ENCODE peak calls at places on chromosomes 11 and 22, in four cellular contexts. N, P, H and A are unnamed samples.

GRCh38 chr11:102546923-102547471 is 16.4 kb upstream of the MMP7 start:
- DNase-seq in P (no peak), N (no peak), H (no peak), A (no peak)

GRCh38 chr11:118956094-118956846 is at the start of gene UPK2:
- DNase-seq in H (peak; percentile 88), P (peak; percentile 93), N (peak; percentile 75), A (peak; percentile 90)

GRCh38 chr11:122172352-122173073 is 56.5 kb upstream of the BLID start:
- DNase-seq in N (peak; percentile 55), H (no peak), P (no peak), A (peak; percentile 19)

GRCh38 chr11:45204761-45205160 is 58.3 kb downstream of the PRDM11 start:
- DNase-seq in P (peak; percentile 55), N (no peak), H (no peak), A (no peak)

GRCh38 chr11:47552086-47552580 is 799 bp downstream of the CELF1 start:
- DNase-seq in P (peak; percentile 48), N (peak; percentile 58), H (peak; percentile 51), A (peak; percentile 72)

GRCh38 chr22:27477171-27477570 is 324.4 kb downstream of the MN1 start:
- DNase-seq in H (no peak), P (no peak), N (no peak), A (no peak)

GRCh38 chr11:89293966-89294679 is 116.4 kb downstream of the TYR start:
- DNase-seq in H (no peak), P (peak; percentile 72), N (peak; percentile 35), A (peak; percentile 29)

GRCh38 chr11:121488641-121489040 is 35.9 kb upstream of the SORL1-AS1 start:
- DNase-seq in N (no peak), H (no peak), P (no peak), A (no peak)

GRCh38 chr22:21571679-21572078 is 4.2 kb downstream of the UBE2L3 start:
- DNase-seq in H (no peak), N (no peak), P (no peak), A (no peak)

GRCh38 chr22:35070451-35071093 is 4.6 kb downstream of the ISX start:
- DNase-seq in P (no peak), N (no peak), H (no peak), A (no peak)

GRCh38 chr11:58926695-58927094 is 12.6 kb upstream of the GLYATL1 start:
- DNase-seq in H (no peak), N (peak; percentile 48), P (no peak), A (peak; percentile 76)

GRCh38 chr11:130234315-130234714 is 74.7 kb downstream of the ST14 start:
- DNase-seq in N (no peak), H (no peak), P (no peak), A (no peak)

GRCh38 chr11:130241697-130242096 is 73.0 kb downstream of the ZBTB44 start:
- DNase-seq in P (no peak), H (no peak), N (no peak), A (no peak)

GRCh38 chr11:130237282-130238006 is 77.3 kb downstream of the ZBTB44 start:
- DNase-seq in H (no peak), P (no peak), N (no peak), A (no peak)
- TF ChIP-seq EZH2 in H (no peak), P (no peak), N (no peak), A (no peak)

DNA sequence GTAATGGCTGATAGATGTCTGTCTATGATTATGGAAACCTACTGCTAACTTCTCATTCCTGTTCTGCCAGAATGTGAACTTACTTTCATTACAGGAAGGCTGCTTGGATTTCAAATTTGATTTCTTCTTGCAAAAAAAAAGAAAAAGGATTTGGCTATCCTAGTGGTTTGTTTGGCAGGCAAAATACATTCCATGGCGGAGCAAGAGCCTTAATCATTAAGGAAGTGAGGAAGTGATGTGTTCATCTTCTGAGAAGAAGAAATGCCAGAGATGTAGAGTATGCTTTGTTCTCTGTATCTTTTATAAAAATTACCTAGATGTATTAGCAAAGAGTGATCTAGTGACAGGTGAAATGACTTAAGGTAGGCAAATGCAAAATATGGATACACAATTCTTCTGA is 356.3 kb downstream of the SOX6 start:
- DNase-seq in H (no peak), P (no peak), N (peak; percentile 76), A (peak; percentile 74)
- H3K4me3 ChIP-seq in H (no peak overlapping the region), P (no peak overlapping the region), N (no peak overlapping the region), A (no peak overlapping the region)

GRCh38 chr22:22906907-22907550 is 19.4 kb downstream of the IGLL5 start:
- DNase-seq in N (no peak), P (no peak), H (no peak), A (no peak)

GRCh38 chr22:22901578-22902218 is 14.1 kb downstream of the IGLL5 start:
- DNase-seq in N (no peak), P (no peak), H (no peak), A (no peak)

GRCh38 chr22:22902247-22902962 is 14.8 kb downstream of the IGLL5 start:
- DNase-seq in H (no peak), P (no peak), N (no peak), A (no peak)

GRCh38 chr22:22907551-22908494 is 20.2 kb downstream of the IGLL5 start:
- DNase-seq in H (no peak), N (no peak), P (no peak), A (no peak)

DNA sequence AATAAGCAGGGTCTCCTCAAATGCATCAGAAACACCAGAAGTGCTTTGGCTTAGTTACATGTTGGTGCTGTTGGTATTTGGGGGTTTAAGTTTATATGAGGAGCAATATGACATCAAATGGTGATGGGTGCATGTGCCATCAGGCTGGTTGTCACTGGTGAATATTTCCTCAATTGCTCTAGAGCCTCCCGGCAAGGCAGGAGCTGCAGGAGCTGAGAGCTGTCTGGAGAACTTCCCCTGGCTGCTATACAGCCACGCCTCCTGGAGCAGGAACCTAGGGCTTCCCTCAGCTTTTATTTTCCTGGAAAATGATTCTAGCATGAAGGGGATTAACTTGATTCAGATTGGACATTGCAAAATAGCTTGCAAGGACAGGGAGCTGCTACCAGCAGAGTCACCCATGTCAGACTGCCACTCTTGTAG is 15.8 kb downstream of the IGLL5 start:
- DNase-seq in H (no peak), N (no peak), P (no peak), A (no peak)
- TF ChIP-seq EZH2 in H (no peak), N (no peak), P (no peak), A (no peak)

DNA sequence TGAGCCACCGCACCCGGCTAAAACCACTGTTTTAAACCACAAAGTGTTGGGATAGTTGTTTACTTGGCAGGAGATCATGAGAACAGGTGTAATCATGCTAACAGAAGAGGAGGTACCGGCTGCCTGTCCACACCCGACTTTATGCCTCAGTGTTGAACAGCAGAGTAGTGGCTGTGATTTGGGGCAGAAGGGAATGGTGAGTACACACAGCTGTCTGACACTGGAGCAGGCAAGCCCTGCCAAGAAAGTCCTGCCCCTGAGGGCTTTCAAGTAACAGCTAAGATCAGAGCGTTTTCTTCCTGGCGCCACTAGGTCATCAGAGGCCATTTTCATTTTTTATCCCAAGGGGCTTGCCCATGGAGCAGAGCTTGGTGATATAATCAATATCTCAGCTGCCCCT is 8.1 kb downstream of the CDKN1C start:
- DNase-seq in H (no peak), N (peak; percentile 47), P (no peak), A (no peak)
- H3K4me3 ChIP-seq in H (no peak overlapping the region), N (no peak overlapping the region), P (no peak overlapping the region), A (no peak overlapping the region)

DNA sequence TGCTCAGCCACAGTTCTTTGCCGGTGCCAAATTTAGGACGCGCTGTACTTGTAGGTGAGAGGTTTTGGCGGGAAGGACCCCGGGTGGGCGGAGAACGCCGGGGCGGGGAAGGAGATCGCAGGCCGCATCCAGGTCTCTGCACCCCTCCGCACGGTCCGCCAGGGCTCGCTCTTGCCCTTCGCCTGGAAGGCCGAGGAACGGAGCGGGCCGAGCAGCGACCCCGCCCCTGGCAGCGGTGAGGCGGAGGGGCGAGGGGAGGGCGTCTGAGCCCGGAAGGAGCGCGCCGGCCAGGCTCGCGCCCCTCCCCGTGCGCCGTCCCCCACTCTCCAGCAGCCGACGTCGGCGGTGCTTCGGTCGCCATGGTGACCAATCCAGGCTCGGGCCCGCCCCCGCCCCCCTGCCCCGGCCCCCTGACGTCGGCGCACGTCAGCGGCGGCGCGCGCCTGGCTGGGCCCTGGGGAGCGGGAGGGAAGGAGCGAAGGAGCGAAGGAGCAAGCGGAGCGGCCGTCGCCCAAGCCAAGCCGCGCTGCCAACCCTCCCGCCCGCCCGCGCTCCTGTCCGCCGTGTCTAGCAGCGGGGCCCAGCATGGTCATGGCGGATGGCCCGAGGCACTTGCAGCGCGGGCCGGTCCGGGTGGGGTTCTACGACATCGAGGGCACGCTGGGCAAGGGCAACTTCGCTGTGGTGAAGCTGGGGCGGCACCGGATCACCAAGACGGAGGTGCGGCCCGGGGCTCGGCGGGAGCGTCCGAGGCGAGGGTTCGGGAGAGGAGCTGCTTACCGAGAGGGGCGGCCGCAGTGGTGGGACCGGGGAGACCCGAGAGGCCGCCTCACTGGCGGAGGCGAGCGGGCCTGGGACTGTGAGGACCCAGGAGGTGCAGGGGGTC is at the start of gene SIK2:
- DNase-seq in N (peak; percentile 95), P (peak; percentile 99), H (peak; percentile 95), A (peak; percentile 98)
- TF ChIP-seq EZH2 in N (no peak), P (no peak), H (no peak), A (no peak)

GRCh38 chr22:37282385-37282677 is at the start of gene CYTH4:
- DNase-seq in P (no peak), N (no peak), H (no peak), A (no peak)

GRCh38 chr22:37284126-37284806 is 2.0 kb downstream of the CYTH4 start:
- DNase-seq in P (no peak), H (no peak), N (no peak), A (no peak)

GRCh38 chr22:37284807-37285355 is 2.6 kb downstream of the CYTH4 start:
- DNase-seq in P (no peak), N (no peak), H (peak; percentile 58), A (no peak)

GRCh38 chr22:37281646-37282384 is 493 bp upstream of the CYTH4 start:
- DNase-seq in N (no peak), P (no peak), H (no peak), A (peak; percentile 37)

DNA sequence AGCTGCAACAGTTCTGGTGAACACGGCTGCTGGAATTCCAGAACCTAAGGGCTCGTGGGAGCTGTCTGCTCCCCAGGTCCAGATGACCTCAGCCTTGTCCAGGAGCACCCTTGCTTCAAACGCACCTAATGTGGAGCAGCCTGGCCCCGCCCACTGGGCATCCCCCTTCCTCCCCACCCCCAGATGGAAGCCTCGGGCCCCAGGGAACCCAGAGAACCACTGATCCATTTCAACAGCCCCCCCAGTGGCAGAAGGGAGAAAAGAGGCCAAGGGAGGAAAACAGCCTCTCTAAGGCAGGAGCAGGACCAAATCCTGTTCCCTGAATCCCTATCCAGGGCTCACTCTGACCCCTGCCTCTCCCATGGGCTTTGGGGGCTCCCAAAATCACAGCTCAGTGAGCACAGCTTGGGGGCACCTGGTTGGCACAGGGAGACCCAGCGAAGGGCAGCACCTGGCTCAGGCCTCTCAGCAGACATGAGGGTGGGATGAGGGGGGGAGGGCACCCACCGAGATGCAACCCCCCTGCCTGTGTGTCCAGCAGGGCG is 1.2 kb downstream of the CYTH4 start:
- DNase-seq in P (no peak), N (no peak), H (no peak), A (peak; percentile 21)
- H3K4me3 ChIP-seq in P (no peak overlapping the region), N (no peak overlapping the region), H (no peak overlapping the region), A (no peak overlapping the region)